ENCODE peak calls at places on chromosomes 6 and 20, in five cellular contexts. E, K, G, I and S are unnamed samples.

GRCh38 chr6:161143663-161144430 is 130.0 kb downstream of the AGPAT4 start:
- DNase-seq in E (no peak), K (no peak), G (no peak), I (no peak), S (no peak)

GRCh38 chr6:75204222-75204958 is 1.5 kb downstream of the COL12A1 start:
- DNase-seq in E (peak), K (peak), G (peak), I (no peak), S (peak)

GRCh38 chr6:16129623-16130243 is 847 bp downstream of the MYLIP start:
- DNase-seq in E (no peak), K (peak), G (no peak), I (no peak), S (no peak)

GRCh38 chr6:167058261-167058660 is 59.1 kb downstream of the CEP43 start:
- DNase-seq in E (no peak), K (no peak), G (no peak), I (no peak), S (no peak)

GRCh38 chr20:57481281-57481711 is 43.6 kb downstream of the CTCFL start:
- DNase-seq in E (no peak), K (no peak), G (no peak), I (no peak), S (no peak)

GRCh38 chr6:27388293-27389197 is at the start of gene ZNF391:
- DNase-seq in E (peak), K (peak), G (peak), I (peak), S (peak)

GRCh38 chr6:150261997-150262396 is 106.8 kb upstream of the IYD start:
- DNase-seq in E (no peak), K (peak), G (no peak), I (no peak), S (no peak)

GRCh38 chr20:61557603-61558002 is 305.5 kb downstream of the CDH4 start:
- DNase-seq in E (no peak), K (no peak), G (no peak), I (no peak), S (no peak)

GRCh38 chr6:161127071-161127740 is 135.6 kb downstream of the MAP3K4 start:
- DNase-seq in E (no peak), K (no peak), G (no peak), I (no peak), S (no peak)

GRCh38 chr6:14165091-14165490 is 47.5 kb downstream of the CD83 start:
- DNase-seq in E (no peak), K (no peak), G (no peak), I (no peak), S (no peak)

GRCh38 chr6:137883400-137883888 is 16.4 kb downstream of the TNFAIP3 start:
- DNase-seq in E (no peak), K (no peak), G (no peak), I (no peak), S (no peak)

GRCh38 chr20:50312682-50313187 is 122.1 kb downstream of the CEBPB start:
- DNase-seq in E (peak), K (no peak), G (no peak), I (no peak), S (no peak)

GRCh38 chr20:43188861-43189613 is 669 bp downstream of the PTPRT start:
- DNase-seq in E (no peak), K (peak), G (no peak), I (no peak), S (no peak)

GRCh38 chr6:73088138-73088813 is 137.0 kb downstream of the KHDC1L start:
- DNase-seq in E (no peak), K (no peak), G (no peak), I (peak), S (no peak)

GRCh38 chr6:141097471-141097870 is 1035.3 kb upstream of the GJE1 start:
- DNase-seq in E (no peak), K (no peak), G (no peak), I (no peak), S (no peak)

GRCh38 chr6:52645976-52646375 is 24.9 kb upstream of the TMEM14A start:
- DNase-seq in E (no peak), K (no peak), G (no peak), I (no peak), S (no peak)

GRCh38 chr6:52650946-52651345 is 20.0 kb upstream of the TMEM14A start:
- DNase-seq in E (no peak), K (no peak), G (no peak), I (no peak), S (no peak)

GRCh38 chr6:52649521-52649920 is 21.4 kb upstream of the TMEM14A start:
- DNase-seq in E (no peak), K (no peak), G (no peak), I (no peak), S (no peak)

GRCh38 chr6:52644246-52644645 is 26.7 kb upstream of the TMEM14A start:
- DNase-seq in E (no peak), K (no peak), G (no peak), I (no peak), S (no peak)

GRCh38 chr6:52647199-52647598 is 23.7 kb upstream of the TMEM14A start:
- DNase-seq in E (no peak), K (no peak), G (no peak), I (no peak), S (no peak)
- TF ChIP-seq JUNB in E (no peak), K (no peak), G (no peak), I (no peak), S (no peak)

GRCh38 chr6:37784585-37784967 is 35.0 kb upstream of the ZFAND3 start:
- DNase-seq in E (no peak), K (peak), G (no peak), I (no peak), S (no peak)
- TF ChIP-seq JUNB in E (no peak), K (no peak), G (no peak), I (no peak), S (no peak)

DNA sequence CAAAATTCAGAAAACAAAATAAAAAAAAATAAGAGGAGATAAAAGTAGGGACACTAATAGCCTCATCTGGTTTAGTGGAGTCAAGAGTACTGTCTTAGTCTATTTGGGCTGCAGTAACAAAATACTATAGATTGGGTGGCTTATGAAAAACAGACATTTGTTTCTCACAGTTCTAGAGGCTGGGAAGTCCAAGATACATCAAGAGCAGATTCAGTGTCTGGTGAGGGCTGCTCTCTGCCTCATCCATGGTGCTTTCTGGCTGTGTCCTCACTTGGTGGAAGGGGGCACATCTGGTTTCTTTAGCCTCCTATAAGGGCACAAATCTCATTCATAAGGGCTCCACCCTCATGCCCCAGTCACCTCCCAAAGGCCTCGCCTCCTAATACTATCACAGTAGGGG is 26.0 kb downstream of the NRSN1 start:
- DNase-seq in E (no peak), K (no peak), G (no peak), I (no peak), S (no peak)
- TF ChIP-seq JUNB in E (no peak), K (no peak), G (no peak), I (no peak), S (no peak)

GRCh38 chr6:53986721-53987526 is 124.3 kb upstream of the MLIP start:
- DNase-seq in E (no peak), K (peak), G (no peak), I (no peak), S (no peak)
- TF ChIP-seq JUNB in E (no peak), K (no peak), G (no peak), I (no peak), S (no peak)

GRCh38 chr6:155075938-155076337 is 80.8 kb downstream of the TIAM2 start:
- DNase-seq in E (no peak), K (no peak), G (no peak), I (no peak), S (no peak)
- TF ChIP-seq JUNB in E (no peak), K (no peak), G (no peak), I (no peak), S (no peak)

GRCh38 chr20:6887966-6888365 is 120.5 kb downstream of the BMP2 start:
- DNase-seq in E (no peak), K (no peak), G (no peak), I (no peak), S (no peak)
- TF ChIP-seq JUNB in E (no peak), K (no peak), G (no peak), I (no peak), S (no peak)